ENCODE peak calls at places on chromosomes 7 and 10, in nine cellular contexts. T is CD8-positive, alpha-beta T cell; D is IMR-90; C is MM.1S; A is HFFc6; M is body of pancreas; E is OCI-LY7; H is progenitor cell of endocrine pancreas; P is GM10248. R is an unnamed sample.

GRCh38 chr10:84204122-84204521 is 9.8 kb downstream of the CDHR1 start:
- DNase-seq in H (no peak), P (peak), M (no peak), C (no peak), E (peak), D (no peak), A (no peak), T (no peak), R (no peak)

GRCh38 chr7:26368542-26368941 is 76.9 kb downstream of the SNX10 start:
- DNase-seq in D (peak), M (no peak), A (peak), T (no peak), H (no peak), P (no peak), E (peak), C (no peak), R (no peak)

GRCh38 chr7:1858435-1859265 is 188.6 kb downstream of the ELFN1 start:
- DNase-seq in H (no peak), T (no peak), E (no peak), P (no peak), A (no peak), C (no peak), D (no peak), M (no peak), R (no peak)

GRCh38 chr7:123979876-123980275 is 53.0 kb downstream of the TMEM229A start:
- DNase-seq in M (no peak), A (no peak), E (no peak), T (no peak), D (no peak), P (no peak), H (no peak), C (no peak), R (peak)

GRCh38 chr7:18890885-18891621 is 226.4 kb downstream of the TWIST1 start:
- DNase-seq in M (no peak), H (no peak), E (no peak), D (peak), A (no peak), P (no peak), C (no peak), T (no peak), R (peak)

GRCh38 chr10:58350023-58350422 is 15.2 kb downstream of the UBE2D1 start:
- DNase-seq in C (no peak), T (no peak), H (no peak), D (no peak), E (no peak), A (no peak), P (no peak), M (no peak), R (no peak)

GRCh38 chr7:103691291-103691690 is 245.3 kb upstream of the SLC26A5 start:
- DNase-seq in E (no peak), P (no peak), M (no peak), C (no peak), H (no peak), A (no peak), T (no peak), D (no peak), R (no peak)

GRCh38 chr7:42566981-42567510 is 330.0 kb upstream of the GLI3 start:
- DNase-seq in H (no peak), P (no peak), A (no peak), D (no peak), T (no peak), E (no peak), M (no peak), C (no peak), R (peak)

GRCh38 chr10:128345331-128345730 is 219.1 kb upstream of the MKI67 start:
- DNase-seq in C (no peak), M (no peak), P (no peak), D (no peak), E (no peak), A (no peak), H (no peak), T (no peak), R (no peak)

GRCh38 chr7:96426027-96426426 is 104.1 kb upstream of the SLC25A13 start:
- DNase-seq in M (no peak), D (no peak), E (no peak), P (no peak), C (no peak), H (no peak), A (no peak), T (no peak), R (peak)

GRCh38 chr10:111835562-111835961 is 348.0 kb downstream of the GPAM start:
- DNase-seq in A (no peak), D (no peak), E (no peak), T (no peak), M (no peak), C (no peak), H (no peak), P (no peak), R (no peak)

GRCh38 chr7:136064098-136064497 is 86.9 kb upstream of the MTPN start:
- DNase-seq in D (no peak), T (no peak), C (no peak), H (no peak), M (no peak), E (no peak), P (no peak), A (no peak), R (no peak)

GRCh38 chr10:70477661-70478162 is 855 bp upstream of the PALD1 start:
- DNase-seq in M (peak), C (peak), A (no peak), E (peak), P (peak), H (no peak), D (peak), T (peak), R (no peak)

GRCh38 chr7:108454674-108455523 is 1.3 kb downstream of the NRCAM start:
- DNase-seq in T (peak), D (no peak), A (no peak), M (peak), C (no peak), E (no peak), H (peak), P (peak), R (peak)

GRCh38 chr10:35326466-35327235 is 9.7 kb upstream of the CCNY start:
- DNase-seq in M (no peak), E (no peak), H (no peak), D (peak), T (no peak), C (no peak), A (no peak), P (no peak), R (no peak)

GRCh38 chr10:127578628-127579305 is 29.7 kb downstream of the NPS start:
- DNase-seq in P (no peak), A (no peak), M (no peak), T (no peak), C (no peak), D (no peak), H (no peak), E (no peak), R (no peak)

GRCh38 chr7:137032436-137032835 is 164.0 kb downstream of the CHRM2 start:
- DNase-seq in M (no peak), A (no peak), E (no peak), C (no peak), T (no peak), H (no peak), D (peak), P (no peak), R (no peak)

GRCh38 chr7:88670536-88670935 is 89.0 kb upstream of the ZNF804B start:
- DNase-seq in A (no peak), C (no peak), D (no peak), P (no peak), H (no peak), T (no peak), M (no peak), E (no peak), R (no peak)

GRCh38 chr10:30589441-30589840 is 40.1 kb downstream of the LYZL2 start:
- DNase-seq in T (no peak), C (no peak), A (no peak), E (no peak), D (no peak), M (no peak), P (no peak), H (no peak), R (no peak)

DNA sequence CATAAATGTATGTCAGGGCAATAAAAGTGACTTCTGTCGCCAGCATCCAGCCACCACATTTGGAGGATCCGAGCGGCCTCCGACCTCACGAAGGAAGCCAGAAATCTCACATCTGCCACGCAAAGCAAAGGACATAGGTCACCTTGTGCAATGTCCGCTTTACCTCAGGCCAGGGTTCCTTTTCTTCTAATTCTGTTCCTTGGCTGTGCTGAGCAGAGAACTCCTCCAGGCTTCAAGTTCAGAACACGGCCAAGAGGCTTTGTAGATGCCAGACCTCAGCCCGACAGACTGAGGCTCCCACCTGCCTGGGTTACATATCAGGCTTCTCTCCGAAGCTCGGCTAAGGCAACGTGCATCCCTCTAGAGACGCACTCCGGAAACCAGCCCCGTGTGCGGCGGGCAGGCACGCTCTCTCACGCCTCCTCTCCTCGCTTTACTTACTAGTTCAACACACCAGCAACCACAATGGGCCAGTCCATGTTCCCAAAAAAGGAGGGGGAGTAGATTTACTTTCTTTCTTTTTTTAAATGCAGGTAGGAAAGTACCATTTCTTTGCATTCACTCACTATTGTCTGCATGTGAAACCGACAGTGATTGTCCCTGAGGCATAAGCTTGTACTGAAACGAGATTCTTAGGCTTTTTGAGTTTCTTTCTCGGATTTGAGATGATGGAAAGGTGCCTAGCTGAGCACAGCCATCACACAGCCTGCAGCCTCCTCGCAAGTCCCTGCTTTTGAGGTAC is 122.4 kb upstream of the AFAP1L2 start:
- DNase-seq in E (peak), H (peak), T (peak), D (peak), P (peak), M (peak), A (no peak), C (peak), R (peak)
- TF ChIP-seq CTCF in E (no peak), H (no peak), T (no peak), D (no peak), P (no peak), M (no peak), A (no peak), C (no peak), R (no peak)

GRCh38 chr7:47653550-47654351 is 71.8 kb upstream of the TNS3 start:
- DNase-seq in M (no peak), C (no peak), T (no peak), D (peak), P (no peak), A (peak), H (no peak), E (no peak), R (peak)
- TF ChIP-seq CTCF in M (no peak), C (no peak), T (no peak), D (no peak), P (no peak), A (peak), H (no peak), E (no peak), R (no peak)

DNA sequence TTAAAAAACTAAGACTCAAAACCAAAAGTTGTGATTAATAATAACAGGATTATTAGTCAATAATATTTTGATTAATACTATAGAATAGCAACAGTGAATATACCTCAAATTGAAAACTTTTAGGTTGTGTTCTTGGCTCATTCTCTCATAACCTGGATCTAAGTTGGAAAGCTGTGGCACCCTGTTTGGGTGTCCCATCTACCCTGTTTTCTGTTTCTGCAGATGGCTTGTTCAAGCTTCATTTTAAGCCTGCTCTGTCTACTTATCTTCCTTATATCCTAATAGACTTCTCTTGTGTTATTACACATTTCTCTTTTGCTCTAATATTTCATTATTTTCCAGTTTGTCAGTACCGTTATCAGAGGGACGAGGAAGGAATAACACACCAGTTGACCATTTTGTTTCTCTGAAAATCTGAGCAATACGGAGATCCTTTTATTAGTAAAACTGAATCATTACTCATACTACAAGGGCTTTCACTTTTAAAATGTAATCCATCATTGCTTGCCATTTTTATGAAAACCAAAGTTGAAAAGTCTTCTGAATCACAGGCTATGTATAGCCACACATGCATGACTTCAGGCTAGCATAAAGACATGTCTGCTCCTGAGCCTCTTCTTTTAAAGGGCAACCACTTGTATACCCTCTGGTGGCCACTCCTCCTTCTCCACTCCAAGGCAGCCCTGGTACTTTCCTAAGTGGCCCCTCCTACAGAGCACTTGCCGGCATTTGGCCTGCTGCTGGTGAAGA is 22.3 kb downstream of the COX15 start:
- DNase-seq in T (no peak), C (no peak), M (no peak), E (no peak), H (no peak), P (peak), D (peak), A (peak), R (no peak)
- TF ChIP-seq CTCF in T (no peak), C (no peak), M (no peak), E (no peak), H (no peak), P (no peak), D (peak), A (peak), R (no peak)

DNA sequence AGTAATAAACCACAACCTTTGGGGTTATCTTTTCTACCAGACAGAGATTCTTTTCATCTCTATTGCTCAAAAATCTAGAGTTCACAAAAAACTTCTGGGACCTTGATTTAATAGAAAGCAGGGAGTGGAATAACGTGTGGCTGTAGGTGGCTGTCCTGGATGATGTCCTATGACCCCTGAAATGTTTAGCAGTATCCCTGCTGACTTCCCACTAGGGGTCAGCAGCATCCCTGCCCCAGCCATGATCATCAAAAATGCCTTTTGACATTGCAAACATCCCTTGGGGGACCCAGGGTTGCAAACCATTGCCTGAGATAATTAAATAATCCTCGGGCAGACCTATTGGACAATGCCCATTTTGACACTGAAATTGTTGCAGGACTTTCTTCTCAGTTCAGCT is 177.1 kb downstream of the USP6NL start:
- DNase-seq in H (no peak), M (no peak), A (no peak), D (no peak), P (peak), T (peak), E (peak), C (no peak), R (no peak)
- TF ChIP-seq CTCF in H (peak), M (no peak), A (peak), D (no peak), P (peak), T (no peak), E (peak), C (peak), R (no peak)

DNA sequence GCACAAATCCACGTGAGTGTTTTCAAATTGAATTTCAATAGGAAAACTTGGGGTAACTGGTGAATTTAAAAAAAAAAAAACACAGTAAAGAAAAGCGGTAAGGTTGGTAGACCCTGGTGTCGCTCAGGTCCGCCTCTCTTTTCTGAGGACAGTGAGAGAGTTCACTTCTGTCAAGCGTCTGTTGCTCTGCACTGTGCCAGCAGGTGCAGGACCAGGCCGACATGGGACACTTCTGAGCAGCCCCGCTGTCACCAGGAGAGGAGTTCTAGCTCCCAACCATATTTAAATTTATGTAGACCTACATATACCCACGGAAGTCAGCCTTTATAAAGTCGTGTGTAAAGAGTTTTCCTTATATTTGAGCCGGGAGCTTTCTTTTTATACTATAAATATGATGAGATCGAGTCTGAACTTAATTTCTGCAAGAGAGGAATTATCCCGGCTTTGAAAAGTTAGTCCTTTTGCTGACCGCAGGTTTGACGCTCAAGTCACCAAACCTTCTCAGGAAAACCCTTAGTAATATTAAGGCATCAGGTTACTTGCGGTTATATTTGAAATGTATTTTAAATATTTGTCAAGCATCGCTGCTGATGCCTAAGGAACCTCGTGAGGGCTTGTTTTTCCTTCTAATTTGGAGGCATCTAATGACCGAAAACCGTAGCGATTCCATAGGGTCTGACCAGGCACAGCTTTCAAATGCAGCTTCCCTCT is 550 bp downstream of the IKZF1 start:
- DNase-seq in P (peak), D (no peak), E (peak), H (no peak), C (peak), T (peak), M (peak), A (no peak), R (no peak)
- TF ChIP-seq CTCF in P (no peak), D (no peak), E (no peak), H (no peak), C (no peak), T (no peak), M (no peak), A (no peak), R (no peak)

GRCh38 chr10:119209050-119209735 is 1.8 kb downstream of the GRK5 start:
- DNase-seq in C (no peak), T (peak), E (peak), M (peak), H (peak), A (no peak), P (peak), D (peak), R (peak)

GRCh38 chr10:119206603-119207366 is 586 bp upstream of the GRK5 start:
- DNase-seq in D (peak), A (peak), E (peak), M (peak), T (peak), P (peak), C (peak), H (peak), R (peak)

GRCh38 chr10:119207367-119207668 is at the start of gene GRK5:
- DNase-seq in D (peak), M (peak), P (peak), A (peak), T (peak), E (peak), H (peak), C (peak), R (peak)

GRCh38 chr10:119208553-119208940 is 1.2 kb downstream of the GRK5 start:
- DNase-seq in M (no peak), C (no peak), T (no peak), P (no peak), H (no peak), D (no peak), A (no peak), E (peak), R (peak)

GRCh38 chr10:119207713-119208552 is 562 bp downstream of the GRK5 start:
- DNase-seq in H (peak), D (peak), P (no peak), A (peak), M (peak), T (peak), C (peak), E (peak), R (peak)
- TF ChIP-seq CTCF in H (no peak), D (no peak), P (no peak), A (no peak), M (no peak), T (no peak), C (no peak), E (no peak), R (no peak)

GRCh38 chr10:93991596-93992284 is 2.0 kb upstream of the PLCE1 start:
- DNase-seq in C (no peak), D (peak), E (no peak), A (peak), H (peak), P (no peak), T (no peak), M (peak), R (peak)

GRCh38 chr10:93993782-93994668 is at the start of gene PLCE1:
- DNase-seq in C (peak), P (peak), T (no peak), D (peak), H (peak), M (peak), E (no peak), A (no peak), R (peak)

GRCh38 chr10:93993414-93993781 is 333 bp upstream of the PLCE1 start:
- DNase-seq in T (no peak), A (no peak), D (no peak), H (no peak), M (no peak), C (no peak), P (no peak), E (no peak), R (no peak)

GRCh38 chr10:93991101-93991500 is 2.6 kb upstream of the PLCE1 start:
- DNase-seq in C (no peak), A (no peak), M (no peak), T (no peak), P (no peak), H (no peak), D (no peak), E (no peak), R (no peak)

DNA sequence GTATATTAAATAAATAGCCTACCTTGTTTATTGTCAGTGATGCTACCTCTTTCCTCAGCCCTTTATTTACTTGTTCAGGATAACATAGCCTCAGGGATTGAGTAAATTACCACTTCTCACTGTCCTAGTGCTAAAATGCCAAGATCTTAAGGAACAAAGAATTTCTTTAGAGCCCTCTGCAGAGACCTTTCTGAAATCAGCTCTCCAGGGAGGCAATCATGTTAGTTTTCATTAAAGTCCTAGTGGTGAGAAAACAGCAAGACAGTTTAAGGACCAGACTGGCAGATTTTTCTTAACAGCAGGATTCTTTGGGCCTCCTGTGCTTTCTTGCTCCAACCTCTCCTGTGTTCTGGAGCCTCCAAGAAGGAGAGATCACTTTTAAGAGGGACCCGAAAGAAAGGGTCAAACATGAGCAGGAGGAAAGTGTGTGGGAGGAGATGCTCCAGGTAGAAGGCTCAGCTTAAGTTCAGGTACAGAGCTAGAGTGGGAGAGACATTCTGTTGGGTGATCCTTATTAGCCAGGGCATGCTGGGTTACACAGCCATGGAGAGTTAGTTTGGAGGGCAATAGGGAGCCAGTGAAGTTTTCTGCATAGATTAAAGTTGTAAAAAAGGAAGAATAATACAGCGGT is 1.2 kb upstream of the PLCE1 start:
- DNase-seq in M (no peak), C (no peak), A (no peak), H (no peak), D (peak), P (no peak), T (no peak), E (no peak), R (peak)
- TF ChIP-seq CTCF in M (no peak), C (no peak), A (peak), H (peak), D (peak), P (no peak), T (no peak), E (no peak), R (peak)

R was measured in cardiac fibroblast.